ENCODE peak calls at places on chromosomes 1 and 21, in eight cellular contexts. H, B, N, P, J, U, X and K are unnamed samples.

GRCh38 chr21:37503848-37504467 is 137.4 kb downstream of the DYRK1A start:
- DNase-seq in H (no peak), B (no peak), N (peak; percentile 23), P (peak; percentile 92), J (no peak), U (peak; percentile 39), X (no peak), K (no peak)

GRCh38 chr21:46226920-46227599 is 1.5 kb downstream of the LSS start:
- DNase-seq in H (no peak), B (no peak), N (peak; percentile 47), P (peak; percentile 81), J (no peak), U (peak; percentile 39), X (no peak), K (no peak)

GRCh38 chr1:101238041-101238515 is 1.3 kb downstream of the S1PR1 start:
- DNase-seq in H (peak; percentile 42), B (no peak), N (peak; percentile 23), P (peak; percentile 17), J (peak; percentile 25), U (no peak), X (no peak), K (no peak)

GRCh38 chr1:82931051-82931450 is 1067.9 kb downstream of the TTLL7 start:
- DNase-seq in H (peak; percentile 5), B (no peak), N (no peak), P (no peak), J (no peak), U (no peak), X (no peak), K (no peak)

GRCh38 chr1:44217809-44218410 is 4.6 kb downstream of the DMAP1 start:
- DNase-seq in H (peak; percentile 46), B (peak; percentile 41), N (peak; percentile 84), P (peak; percentile 60), J (peak; percentile 90), U (peak; percentile 72), X (peak; percentile 58), K (peak; percentile 48)

GRCh38 chr1:3685229-3685628 is 32.9 kb downstream of the TP73 start:
- DNase-seq in H (no peak), B (no peak), N (no peak), P (no peak), J (no peak), U (no peak), X (no peak), K (no peak)

GRCh38 chr1:57272601-57273000 is 151.3 kb downstream of the DAB1 start:
- DNase-seq in H (no peak), B (no peak), N (no peak), P (no peak), J (no peak), U (no peak), X (no peak), K (no peak)

GRCh38 chr1:109918077-109918606 is 7.5 kb downstream of the CSF1 start:
- DNase-seq in H (no peak), B (no peak), N (no peak), P (peak; percentile 35), J (no peak), U (no peak), X (no peak), K (no peak)

GRCh38 chr1:228004331-228004871 is 2.4 kb upstream of the WNT3A start:
- DNase-seq in H (no peak), B (no peak), N (no peak), P (peak; percentile 10), J (peak; percentile 50), U (no peak), X (peak; percentile 54), K (no peak)

GRCh38 chr1:236051107-236051885 is 13.6 kb downstream of the NID1 start:
- DNase-seq in H (no peak), B (no peak), N (peak; percentile 36), P (no peak), J (peak; percentile 19), U (no peak), X (no peak), K (no peak)

GRCh38 chr1:97281962-97282361 is 560.4 kb downstream of the PTBP2 start:
- DNase-seq in H (no peak), B (no peak), N (no peak), P (no peak), J (no peak), U (no peak), X (no peak), K (no peak)

GRCh38 chr21:43866659-43867331 is 1.8 kb downstream of the AGPAT3 start:
- DNase-seq in H (peak; percentile 50), B (no peak), N (no peak), P (peak; percentile 27), J (no peak), U (no peak), X (no peak), K (no peak)

GRCh38 chr1:31712625-31713024 is 8.8 kb upstream of the COL16A1 start:
- DNase-seq in H (no peak), B (peak; percentile 50), N (peak; percentile 83), P (peak; percentile 92), J (no peak), U (no peak), X (peak; percentile 49), K (no peak)

GRCh38 chr1:200905411-200906052 is 10.8 kb downstream of the INAVA start:
- DNase-seq in H (peak; percentile 67), B (peak; percentile 80), N (no peak), P (peak; percentile 68), J (no peak), U (no peak), X (peak; percentile 78), K (peak; percentile 91)

GRCh38 chr1:36650200-36651065 is 167.7 kb upstream of the CSF3R start:
- DNase-seq in H (peak; percentile 36), B (peak; percentile 29), N (peak; percentile 81), P (peak; percentile 51), J (peak; percentile 89), U (peak; percentile 65), X (peak; percentile 46), K (peak; percentile 48)

GRCh38 chr1:53376041-53376461 is 48.2 kb upstream of the LRP8 start:
- DNase-seq in H (no peak), B (no peak), N (no peak), P (no peak), J (peak; percentile 14), U (no peak), X (no peak), K (no peak)

GRCh38 chr1:3315399-3315798 is 139.1 kb upstream of the ARHGEF16 start:
- DNase-seq in H (no peak), B (no peak), N (no peak), P (no peak), J (no peak), U (no peak), X (no peak), K (no peak)

GRCh38 chr21:25878334-25878733 is 143.6 kb downstream of the GABPA start:
- DNase-seq in H (no peak), B (peak; percentile 20), N (no peak), P (peak; percentile 32), J (no peak), U (no peak), X (no peak), K (no peak)

GRCh38 chr1:184027751-184028682 is 9.5 kb downstream of the COLGALT2 start:
- DNase-seq in H (no peak), B (no peak), N (peak; percentile 24), P (no peak), J (no peak), U (peak; percentile 25), X (no peak), K (no peak)

GRCh38 chr1:151945725-151946365 is 36.5 kb upstream of the THEM4 start:
- DNase-seq in H (peak; percentile 93), B (peak; percentile 93), N (peak; percentile 92), P (peak; percentile 93), J (peak; percentile 76), U (peak; percentile 75), X (peak; percentile 97), K (peak; percentile 33)

GRCh38 chr1:109767596-109768334 is 4.0 kb upstream of the EPS8L3 start:
- DNase-seq in H (no peak), B (no peak), N (no peak), P (no peak), J (peak; percentile 4), U (no peak), X (no peak), K (no peak)

GRCh38 chr1:58898739-58899580 is 115.1 kb upstream of the JUN start:
- DNase-seq in H (no peak), B (no peak), N (no peak), P (no peak), J (no peak), U (no peak), X (no peak), K (no peak)

GRCh38 chr1:7450772-7451171 is 320.3 kb upstream of the VAMP3 start:
- DNase-seq in H (no peak), B (no peak), N (no peak), P (no peak), J (no peak), U (no peak), X (no peak), K (no peak)

GRCh38 chr1:202182040-202182877 is 11.3 kb upstream of the LGR6 start:
- DNase-seq in H (no peak), B (no peak), N (no peak), P (no peak), J (no peak), U (no peak), X (no peak), K (no peak)

GRCh38 chr1:108708726-108709660 is 3.7 kb upstream of the FNDC7 start:
- DNase-seq in H (peak; percentile 67), B (no peak), N (no peak), P (no peak), J (peak; percentile 72), U (peak; percentile 56), X (peak; percentile 44), K (peak; percentile 54)

GRCh38 chr1:165355977-165356811 is at the start of gene LMX1A:
- DNase-seq in H (no peak), B (no peak), N (peak; percentile 62), P (no peak), J (peak; percentile 53), U (peak; percentile 24), X (peak; percentile 18), K (no peak)

GRCh38 chr1:19468397-19468956 is 16.9 kb downstream of the CAPZB start:
- DNase-seq in H (peak; percentile 72), B (peak; percentile 44), N (no peak), P (no peak), J (no peak), U (no peak), X (peak; percentile 58), K (no peak)

GRCh38 chr1:219523411-219523810 is 89.5 kb downstream of the ZC3H11B start:
- DNase-seq in H (no peak), B (no peak), N (no peak), P (no peak), J (no peak), U (no peak), X (no peak), K (no peak)

GRCh38 chr1:156608981-156609380 is 7.7 kb upstream of the GPATCH4 start:
- DNase-seq in H (peak; percentile 51), B (no peak), N (no peak), P (no peak), J (peak; percentile 60), U (peak; percentile 42), X (peak; percentile 53), K (no peak)

GRCh38 chr1:94597701-94598100 is 56.1 kb upstream of the F3 start:
- DNase-seq in H (no peak), B (peak; percentile 43), N (peak; percentile 23), P (peak; percentile 70), J (no peak), U (no peak), X (no peak), K (no peak)

GRCh38 chr1:187474266-187474665 is 645.5 kb downstream of the PLA2G4A start:
- DNase-seq in H (no peak), B (peak; percentile 34), N (no peak), P (peak; percentile 63), J (no peak), U (no peak), X (no peak), K (no peak)

GRCh38 chr1:22753396-22754083 is 42.9 kb downstream of the EPHB2 start:
- DNase-seq in H (no peak), B (no peak), N (peak; percentile 93), P (peak; percentile 31), J (no peak), U (no peak), X (no peak), K (no peak)

GRCh38 chr1:38029081-38029681 is 16.6 kb downstream of the UTP11 start:
- DNase-seq in H (no peak), B (no peak), N (peak; percentile 46), P (peak; percentile 41), J (peak; percentile 77), U (peak; percentile 87), X (no peak), K (no peak)

GRCh38 chr1:220828211-220828553 is 41.5 kb downstream of the MTARC1 start:
- DNase-seq in H (no peak), B (no peak), N (no peak), P (no peak), J (no peak), U (no peak), X (no peak), K (no peak)